ENCODE peak calls at places on chromosomes 3 and 15, in five cellular contexts. One of them, this sample, is unnamed.

GRCh38 chr3:134603956-134604355 is 46.9 kb downstream of the KY start:
- DNase-seq in Peyer's patch: no peak
- DNase-seq in cardiac fibroblast: no peak
- DNase-seq in upper lobe of right lung: no peak
- DNase-seq in heart left ventricle: no peak
- DNase-seq in this sample: no peak

GRCh38 chr15:70066422-70066821 is 31.3 kb downstream of the TLE3 start:
- DNase-seq in Peyer's patch: no peak
- DNase-seq in cardiac fibroblast: peak
- DNase-seq in upper lobe of right lung: no peak
- DNase-seq in heart left ventricle: no peak
- DNase-seq in this sample: no peak

GRCh38 chr3:38165722-38166387 is 518 bp downstream of the OXSR1 start:
- DNase-seq in Peyer's patch: no peak
- DNase-seq in cardiac fibroblast: no peak
- DNase-seq in upper lobe of right lung: no peak
- DNase-seq in heart left ventricle: no peak
- DNase-seq in this sample: peak

GRCh38 chr3:70647823-70648222 is 335.4 kb upstream of the MDFIC2 start:
- DNase-seq in Peyer's patch: no peak
- DNase-seq in cardiac fibroblast: no peak
- DNase-seq in upper lobe of right lung: no peak
- DNase-seq in heart left ventricle: no peak
- DNase-seq in this sample: no peak

GRCh38 chr3:152281032-152281713 is 12.4 kb downstream of the MBNL1 start:
- DNase-seq in Peyer's patch: no peak
- DNase-seq in cardiac fibroblast: peak
- DNase-seq in upper lobe of right lung: no peak
- DNase-seq in heart left ventricle: no peak
- DNase-seq in this sample: no peak

GRCh38 chr3:56788506-56788905 is 13.2 kb downstream of the ARHGEF3 start:
- DNase-seq in Peyer's patch: no peak
- DNase-seq in cardiac fibroblast: no peak
- DNase-seq in upper lobe of right lung: no peak
- DNase-seq in heart left ventricle: no peak
- DNase-seq in this sample: no peak

GRCh38 chr3:96017556-96017955 is 796.8 kb upstream of the EPHA6 start:
- DNase-seq in Peyer's patch: no peak
- DNase-seq in cardiac fibroblast: no peak
- DNase-seq in upper lobe of right lung: no peak
- DNase-seq in heart left ventricle: no peak
- DNase-seq in this sample: no peak

GRCh38 chr15:45660231-45660979 is 25.6 kb downstream of the SQOR start:
- DNase-seq in Peyer's patch: no peak
- DNase-seq in cardiac fibroblast: peak
- DNase-seq in upper lobe of right lung: no peak
- DNase-seq in heart left ventricle: peak
- DNase-seq in this sample: no peak

GRCh38 chr3:62101488-62101887 is 271.9 kb downstream of the FEZF2 start:
- DNase-seq in Peyer's patch: no peak
- DNase-seq in cardiac fibroblast: peak
- DNase-seq in upper lobe of right lung: no peak
- DNase-seq in heart left ventricle: no peak
- DNase-seq in this sample: no peak

GRCh38 chr3:185250247-185250646 is 3.6 kb downstream of the EHHADH start:
- DNase-seq in Peyer's patch: no peak
- DNase-seq in cardiac fibroblast: peak
- DNase-seq in upper lobe of right lung: no peak
- DNase-seq in heart left ventricle: no peak
- DNase-seq in this sample: no peak

GRCh38 chr3:39329493-39329892 is at the start of gene CCR8:
- DNase-seq in Peyer's patch: no peak
- DNase-seq in cardiac fibroblast: no peak
- DNase-seq in upper lobe of right lung: no peak
- DNase-seq in heart left ventricle: no peak
- DNase-seq in this sample: no peak

GRCh38 chr3:186236357-186237020 is 125.5 kb downstream of the DGKG start:
- DNase-seq in Peyer's patch: no peak
- DNase-seq in cardiac fibroblast: no peak
- DNase-seq in upper lobe of right lung: no peak
- DNase-seq in heart left ventricle: no peak
- DNase-seq in this sample: no peak

GRCh38 chr3:105253225-105253624 is 113.5 kb upstream of the ALCAM start:
- DNase-seq in Peyer's patch: no peak
- DNase-seq in cardiac fibroblast: peak
- DNase-seq in upper lobe of right lung: no peak
- DNase-seq in heart left ventricle: no peak
- DNase-seq in this sample: no peak

GRCh38 chr15:79595995-79596622 is 164.0 kb downstream of the MINAR1 start:
- DNase-seq in Peyer's patch: no peak
- DNase-seq in cardiac fibroblast: peak
- DNase-seq in upper lobe of right lung: no peak
- DNase-seq in heart left ventricle: peak
- DNase-seq in this sample: no peak

GRCh38 chr3:192422998-192423349 is 304.4 kb downstream of the FGF12 start:
- DNase-seq in Peyer's patch: no peak
- DNase-seq in cardiac fibroblast: peak
- DNase-seq in upper lobe of right lung: no peak
- DNase-seq in heart left ventricle: no peak
- DNase-seq in this sample: no peak

GRCh38 chr3:39448506-39449233 is 18.8 kb upstream of the MOBP start:
- DNase-seq in Peyer's patch: no peak
- DNase-seq in cardiac fibroblast: no peak
- DNase-seq in upper lobe of right lung: no peak
- DNase-seq in heart left ventricle: no peak
- DNase-seq in this sample: no peak

GRCh38 chr3:16740531-16740930 is 135.3 kb upstream of the DAZL start:
- DNase-seq in Peyer's patch: no peak
- DNase-seq in cardiac fibroblast: no peak
- DNase-seq in upper lobe of right lung: no peak
- DNase-seq in heart left ventricle: no peak
- DNase-seq in this sample: no peak

GRCh38 chr3:94066829-94067470 is 4.1 kb downstream of the NSUN3 start:
- DNase-seq in Peyer's patch: no peak
- DNase-seq in cardiac fibroblast: no peak
- DNase-seq in upper lobe of right lung: no peak
- DNase-seq in heart left ventricle: no peak
- DNase-seq in this sample: no peak

GRCh38 chr3:45446706-45447105 is 58.3 kb downstream of the LARS2 start:
- DNase-seq in Peyer's patch: no peak
- DNase-seq in cardiac fibroblast: no peak
- DNase-seq in upper lobe of right lung: no peak
- DNase-seq in heart left ventricle: no peak
- DNase-seq in this sample: no peak
- H3K4me3 ChIP-seq in Peyer's patch: no peak
- H3K4me3 ChIP-seq in cardiac fibroblast: no peak
- H3K4me3 ChIP-seq in upper lobe of right lung: no peak
- H3K4me3 ChIP-seq in heart left ventricle: no peak
- H3K4me3 ChIP-seq in this sample: no peak

DNA sequence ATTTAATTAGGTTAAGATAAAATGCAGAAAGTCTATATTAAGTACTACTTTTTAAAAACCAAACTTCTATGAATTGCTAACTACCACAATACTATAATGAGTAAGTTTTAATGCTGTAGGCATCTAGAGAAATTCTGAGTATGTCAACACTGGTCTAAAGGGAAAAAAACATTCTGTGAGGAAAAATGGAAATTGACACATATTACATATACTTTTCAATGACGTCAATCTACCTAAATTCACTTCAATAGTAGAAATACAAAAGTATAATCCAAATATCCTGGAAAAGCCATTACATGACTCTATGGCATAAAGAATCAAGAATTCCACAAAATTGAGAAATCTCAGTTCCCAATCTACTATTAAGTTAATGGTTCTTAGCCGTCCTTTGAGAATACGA is 2.2 kb downstream of the SECISBP2L start:
- DNase-seq in Peyer's patch: no peak
- DNase-seq in cardiac fibroblast: no peak
- DNase-seq in upper lobe of right lung: no peak
- DNase-seq in heart left ventricle: no peak
- DNase-seq in this sample: no peak
- H3K4me3 ChIP-seq in Peyer's patch: no peak
- H3K4me3 ChIP-seq in cardiac fibroblast: peak
- H3K4me3 ChIP-seq in upper lobe of right lung: peak
- H3K4me3 ChIP-seq in heart left ventricle: no peak
- H3K4me3 ChIP-seq in this sample: peak

GRCh38 chr15:96328101-96328958 is 2.2 kb upstream of the NR2F2 start:
- DNase-seq in Peyer's patch: no peak
- DNase-seq in cardiac fibroblast: no peak
- DNase-seq in upper lobe of right lung: no peak
- DNase-seq in heart left ventricle: no peak
- DNase-seq in this sample: no peak

GRCh38 chr15:96329403-96329981 is 1.0 kb upstream of the NR2F2 start:
- DNase-seq in Peyer's patch: no peak
- DNase-seq in cardiac fibroblast: no peak
- DNase-seq in upper lobe of right lung: no peak
- DNase-seq in heart left ventricle: no peak
- DNase-seq in this sample: no peak

GRCh38 chr15:96330450-96331140 is at the start of gene NR2F2:
- DNase-seq in Peyer's patch: peak
- DNase-seq in cardiac fibroblast: peak
- DNase-seq in upper lobe of right lung: peak
- DNase-seq in heart left ventricle: peak
- DNase-seq in this sample: peak

GRCh38 chr15:96331141-96331941 is 841 bp downstream of the NR2F2 start:
- DNase-seq in Peyer's patch: no peak
- DNase-seq in cardiac fibroblast: peak
- DNase-seq in upper lobe of right lung: peak
- DNase-seq in heart left ventricle: no peak
- DNase-seq in this sample: peak

GRCh38 chr15:96330064-96330449 is 443 bp upstream of the NR2F2 start:
- DNase-seq in Peyer's patch: no peak
- DNase-seq in cardiac fibroblast: peak
- DNase-seq in upper lobe of right lung: no peak
- DNase-seq in heart left ventricle: peak
- DNase-seq in this sample: peak
- H3K4me3 ChIP-seq in Peyer's patch: peak
- H3K4me3 ChIP-seq in cardiac fibroblast: peak
- H3K4me3 ChIP-seq in upper lobe of right lung: peak
- H3K4me3 ChIP-seq in heart left ventricle: peak
- H3K4me3 ChIP-seq in this sample: peak

GRCh38 chr15:85840079-85840801 is 45.5 kb upstream of the KLHL25 start:
- DNase-seq in Peyer's patch: peak
- DNase-seq in cardiac fibroblast: peak
- DNase-seq in upper lobe of right lung: peak
- DNase-seq in heart left ventricle: peak
- DNase-seq in this sample: peak

GRCh38 chr15:85837881-85838280 is 43.2 kb upstream of the KLHL25 start:
- DNase-seq in Peyer's patch: no peak
- DNase-seq in cardiac fibroblast: no peak
- DNase-seq in upper lobe of right lung: no peak
- DNase-seq in heart left ventricle: no peak
- DNase-seq in this sample: no peak

GRCh38 chr15:85838655-85839054 is 43.9 kb upstream of the KLHL25 start:
- DNase-seq in Peyer's patch: peak
- DNase-seq in cardiac fibroblast: no peak
- DNase-seq in upper lobe of right lung: no peak
- DNase-seq in heart left ventricle: no peak
- DNase-seq in this sample: no peak

GRCh38 chr15:85840802-85841152 is 46.1 kb upstream of the KLHL25 start:
- DNase-seq in Peyer's patch: no peak
- DNase-seq in cardiac fibroblast: no peak
- DNase-seq in upper lobe of right lung: no peak
- DNase-seq in heart left ventricle: no peak
- DNase-seq in this sample: no peak

DNA sequence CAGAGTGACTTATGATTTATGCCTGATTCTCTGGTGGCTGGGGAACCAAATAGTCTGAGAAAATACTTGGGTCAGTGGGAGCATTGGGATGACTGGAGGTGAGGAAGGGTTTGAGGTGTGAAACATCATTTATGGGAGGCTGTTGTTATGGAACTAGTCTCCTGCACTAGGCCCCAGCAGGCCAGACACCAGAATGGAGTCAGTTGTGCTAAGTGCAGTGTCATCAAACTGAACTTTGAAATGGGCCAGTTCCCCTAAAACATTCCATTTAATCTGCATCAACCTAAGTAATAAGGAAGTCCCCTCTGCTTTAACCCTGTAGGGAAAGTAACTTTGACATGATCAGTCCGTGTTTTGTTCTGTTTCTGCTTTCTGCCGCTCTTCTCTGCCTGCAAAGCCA is 44.9 kb upstream of the KLHL25 start:
- DNase-seq in Peyer's patch: no peak
- DNase-seq in cardiac fibroblast: no peak
- DNase-seq in upper lobe of right lung: no peak
- DNase-seq in heart left ventricle: no peak
- DNase-seq in this sample: no peak
- H3K4me3 ChIP-seq in Peyer's patch: no peak
- H3K4me3 ChIP-seq in cardiac fibroblast: no peak
- H3K4me3 ChIP-seq in upper lobe of right lung: no peak
- H3K4me3 ChIP-seq in heart left ventricle: no peak
- H3K4me3 ChIP-seq in this sample: no peak

This sample was measured in RWPE2.